ENCODE peak calls at places on chromosomes 6 and 20, in four cellular contexts. J, X, N and S are unnamed samples.

GRCh38 chr6:65979120-65979519 is 272.1 kb upstream of the EYS start:
- DNase-seq in J (no peak), X (no peak), N (no peak), S (no peak)

GRCh38 chr6:79188885-79189505 is 45.5 kb downstream of the HMGN3 start:
- DNase-seq in J (no peak), X (no peak), N (no peak), S (no peak)

GRCh38 chr6:3808189-3808588 is 41.0 kb upstream of the FAM50B start:
- DNase-seq in J (no peak), X (no peak), N (no peak), S (no peak)

GRCh38 chr6:15801912-15802311 is 139.1 kb upstream of the DTNBP1 start:
- DNase-seq in J (no peak), X (no peak), N (no peak), S (no peak)

GRCh38 chr6:126180585-126180984 is 159.3 kb upstream of the CENPW start:
- DNase-seq in J (no peak), X (peak; percentile 96), N (no peak), S (no peak)

GRCh38 chr6:123091091-123091895 is 95.3 kb downstream of the CLVS2 start:
- DNase-seq in J (no peak), X (no peak), N (no peak), S (no peak)

GRCh38 chr6:126267621-126268020 is 72.3 kb upstream of the CENPW start:
- DNase-seq in J (no peak), X (no peak), N (no peak), S (no peak)

GRCh38 chr6:132082421-132082820 is 131.2 kb upstream of the CCN2 start:
- DNase-seq in J (no peak), X (peak; percentile 34), N (no peak), S (no peak)

GRCh38 chr6:40631760-40632159 is 44.6 kb upstream of the LRFN2 start:
- DNase-seq in J (no peak), X (no peak), N (no peak), S (no peak)

GRCh38 chr6:125165256-125165655 is 11.7 kb downstream of the TPD52L1 start:
- DNase-seq in J (no peak), X (peak; percentile 40), N (no peak), S (no peak)

GRCh38 chr6:2873643-2874042 is 29.5 kb downstream of the SERPINB9 start:
- DNase-seq in J (no peak), X (no peak), N (no peak), S (no peak)

GRCh38 chr6:4848382-4849068 is 72.3 kb downstream of the CDYL start:
- DNase-seq in J (no peak), X (no peak), N (no peak), S (no peak)

GRCh38 chr6:140153703-140154102 is 779.3 kb upstream of the CITED2 start:
- DNase-seq in J (no peak), X (peak; percentile 50), N (no peak), S (no peak)

GRCh38 chr6:165686966-165687365 is 23.9 kb upstream of the PDE10A start:
- DNase-seq in J (no peak), X (no peak), N (no peak), S (no peak)

GRCh38 chr20:6954219-6954618 is 186.7 kb downstream of the BMP2 start:
- DNase-seq in J (no peak), X (no peak), N (no peak), S (no peak)

GRCh38 chr6:136435096-136435495 is 115.1 kb downstream of the MAP7 start:
- DNase-seq in J (no peak), X (no peak), N (no peak), S (no peak)

GRCh38 chr6:4446982-4447381 is 311.6 kb upstream of the ECI2 start:
- DNase-seq in J (no peak), X (peak; percentile 92), N (no peak), S (no peak)

GRCh38 chr6:33213989-33214335 is 5.7 kb downstream of the RING1 start:
- DNase-seq in J (no peak), X (no peak), N (no peak), S (no peak)

GRCh38 chr6:170062904-170063220 is 228.0 kb downstream of the DLL1 start:
- DNase-seq in J (no peak), X (no peak), N (no peak), S (no peak)

GRCh38 chr6:130959938-130960337 is 103.1 kb downstream of the EPB41L2 start:
- DNase-seq in J (no peak), X (peak; percentile 67), N (no peak), S (no peak)

GRCh38 chr20:32021091-32021490 is 10.9 kb downstream of the CCM2L start:
- DNase-seq in J (no peak), X (no peak), N (no peak), S (no peak)

GRCh38 chr6:1952726-1953360 is 292.6 kb downstream of the GMDS start:
- DNase-seq in J (no peak), X (peak; percentile 100), N (no peak), S (no peak)

GRCh38 chr6:123462141-123462540 is 174.6 kb downstream of the TRDN start:
- DNase-seq in J (no peak), X (no peak), N (no peak), S (no peak)

GRCh38 chr6:148926478-148926877 is 179.6 kb downstream of the UST start:
- DNase-seq in J (no peak), X (no peak), N (no peak), S (no peak)

GRCh38 chr6:149236584-149236983 is 80.9 kb upstream of the TAB2 start:
- DNase-seq in J (no peak), X (no peak), N (no peak), S (no peak)

GRCh38 chr6:40997256-40997957 is 41.6 kb downstream of the UNC5CL start:
- DNase-seq in J (no peak), X (peak; percentile 78), N (peak; percentile 32), S (no peak)

GRCh38 chr6:92263864-92264263 is 1155.5 kb downstream of the EPHA7 start:
- DNase-seq in J (no peak), X (no peak), N (no peak), S (no peak)

GRCh38 chr6:153131037-153131981 is at the start of gene RGS17:
- DNase-seq in J (peak; percentile 21), X (peak; percentile 73), N (peak; percentile 42), S (peak; percentile 50)

GRCh38 chr6:165573671-165574070 is 89.4 kb downstream of the PDE10A start:
- DNase-seq in J (no peak), X (peak; percentile 92), N (no peak), S (peak; percentile 73)

GRCh38 chr6:158648682-158649131 is 1.1 kb upstream of the SYTL3 start:
- DNase-seq in J (no peak), X (peak; percentile 96), N (no peak), S (no peak)

GRCh38 chr20:2210646-2211556 is 84.9 kb upstream of the TGM3 start:
- DNase-seq in J (no peak), X (peak; percentile 75), N (peak; percentile 34), S (peak; percentile 49)

GRCh38 chr20:50251992-50252491 is 61.4 kb downstream of the CEBPB start:
- DNase-seq in J (no peak), X (peak; percentile 87), N (no peak), S (peak; percentile 1)

GRCh38 chr20:50249447-50250388 is 59.1 kb downstream of the CEBPB start:
- DNase-seq in J (no peak), X (no peak), N (no peak), S (no peak)

GRCh38 chr20:50252715-50253500 is 62.3 kb downstream of the CEBPB start:
- DNase-seq in J (no peak), X (no peak), N (peak; percentile 50), S (no peak)

GRCh38 chr20:50250748-50251382 is 60.2 kb downstream of the CEBPB start:
- DNase-seq in J (no peak), X (no peak), N (no peak), S (no peak)

DNA sequence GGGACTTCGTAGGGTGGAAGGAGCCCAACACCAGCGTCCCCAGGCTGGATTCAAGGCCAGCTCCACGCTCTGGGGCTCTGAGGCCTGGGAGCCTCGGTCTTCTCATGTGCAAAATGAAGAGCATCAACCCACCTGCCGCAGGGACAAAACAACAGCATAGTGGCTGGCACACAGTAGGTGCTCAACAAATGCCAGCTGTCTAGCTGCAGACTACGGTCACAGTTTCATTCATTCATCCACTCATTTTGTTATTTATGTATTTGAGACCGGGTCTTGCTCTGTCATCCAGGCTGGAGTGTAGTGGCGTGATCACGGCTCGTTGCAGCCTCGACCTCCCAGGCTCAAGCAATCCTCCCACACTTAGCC is 60.7 kb downstream of the CEBPB start:
- DNase-seq in J (no peak), X (no peak), N (no peak), S (no peak)
- H3K27ac ChIP-seq in J (no peak overlapping the region), X (peak overlapping the region; percentile 85), N (no peak overlapping the region), S (no peak overlapping the region)

GRCh38 chr6:47163536-47163935 is 121.4 kb upstream of the ADGRF1 start:
- DNase-seq in J (no peak), X (no peak), N (no peak), S (no peak)
- H3K4me3 ChIP-seq in J (no peak overlapping the region), X (no peak overlapping the region), N (no peak overlapping the region), S (no peak overlapping the region)

GRCh38 chr6:37019065-37019450 is 13.6 kb downstream of the FGD2 start:
- DNase-seq in J (no peak), X (no peak), N (no peak), S (no peak)
- H3K27ac ChIP-seq in J (no peak overlapping the region), X (no peak overlapping the region), N (no peak overlapping the region), S (peak overlapping the region; percentile 37)

GRCh38 chr20:62066983-62067433 is 1.3 kb upstream of the TAF4 start:
- DNase-seq in J (no peak), X (no peak), N (no peak), S (no peak)
- H3K4me3 ChIP-seq in J (peak overlapping the region; percentile 84), X (peak overlapping the region; percentile 67), N (no peak overlapping the region), S (peak overlapping the region; percentile 64)

DNA sequence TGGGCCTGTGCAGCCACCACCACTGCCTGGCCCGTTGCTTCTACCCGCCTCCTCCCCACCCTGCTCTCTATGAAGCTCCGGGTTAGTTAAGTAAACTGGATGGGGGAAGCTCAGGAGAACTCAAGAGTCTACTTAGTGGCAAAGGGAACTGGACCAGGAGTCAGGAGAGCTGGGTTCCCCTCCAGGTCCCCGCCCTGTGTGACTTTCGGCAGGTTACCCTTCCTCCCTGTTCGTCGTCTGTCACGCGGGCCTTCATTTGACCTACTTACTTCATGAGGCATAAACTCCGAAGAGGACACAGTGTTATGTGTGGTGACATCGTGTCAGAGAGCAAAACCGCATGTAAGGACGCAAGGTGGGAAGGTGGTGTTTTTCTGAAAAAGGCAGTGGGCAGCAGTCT is 75.3 kb downstream of the TCP11 start:
- DNase-seq in J (no peak), X (no peak), N (no peak), S (no peak)
- H3K27ac ChIP-seq in J (no peak overlapping the region), X (no peak overlapping the region), N (no peak overlapping the region), S (no peak overlapping the region)